ENCODE peak calls at places on chromosomes 4 and X, in eight cellular contexts. H is stomach, O is OCI-LY7, S is heart left ventricle, J is hepatocyte, D is cardiac fibroblast, Q is neuronal stem cell, K is MM.1S. B is an unnamed sample.

GRCh38 chrX:24506082-24506481 is 41.0 kb downstream of the PDK3 start:
- DNase-seq in H (no peak), O (no peak), S (no peak), J (peak; percentile 68), D (no peak), Q (no peak), K (no peak), B (no peak)

GRCh38 chrX:136031626-136032025 is 46.4 kb downstream of the SLC9A6 start:
- DNase-seq in H (no peak), O (no peak), S (no peak), J (no peak), D (no peak), Q (no peak), K (peak; percentile 86), B (no peak)

GRCh38 chrX:131830400-131831184 is 192.5 kb upstream of the STK26 start:
- DNase-seq in H (peak; percentile 79), O (peak; percentile 41), S (peak; percentile 79), J (peak; percentile 71), D (peak; percentile 80), Q (peak; percentile 81), K (peak; percentile 92), B (no peak)

GRCh38 chrX:34918856-34919255 is 23.7 kb upstream of the FAM47B start:
- DNase-seq in H (no peak), O (no peak), S (no peak), J (peak; percentile 66), D (peak; percentile 67), Q (peak; percentile 11), K (no peak), B (peak; percentile 1)

GRCh38 chr4:166512267-166512666 is 639.2 kb downstream of the TLL1 start:
- DNase-seq in H (no peak), O (no peak), S (no peak), J (no peak), D (no peak), Q (no peak), K (no peak), B (no peak)

GRCh38 chr4:99856166-99856565 is 38.1 kb downstream of the LAMTOR3 start:
- DNase-seq in H (no peak), O (no peak), S (no peak), J (no peak), D (peak; percentile 26), Q (no peak), K (no peak), B (no peak)

GRCh38 chr4:175633310-175633709 is 178.8 kb downstream of the GPM6A start:
- DNase-seq in H (no peak), O (no peak), S (no peak), J (no peak), D (no peak), Q (no peak), K (no peak), B (no peak)

GRCh38 chrX:154761977-154762528 is 611 bp upstream of the DKC1 start:
- DNase-seq in H (no peak), O (peak; percentile 11), S (no peak), J (no peak), D (no peak), Q (no peak), K (no peak), B (no peak)

GRCh38 chr4:79650794-79651431 is 242.9 kb upstream of the GK2 start:
- DNase-seq in H (no peak), O (no peak), S (no peak), J (no peak), D (peak; percentile 70), Q (no peak), K (no peak), B (no peak)

GRCh38 chrX:3501833-3502535 is 155.5 kb upstream of the MXRA5 start:
- DNase-seq in H (no peak), O (no peak), S (peak; percentile 37), J (no peak), D (peak; percentile 20), Q (no peak), K (no peak), B (no peak)
- H3K4me3 ChIP-seq in H (no peak overlapping the region), O (no peak overlapping the region), S (no peak overlapping the region), J (no peak overlapping the region), D (no peak overlapping the region), Q (no peak overlapping the region), K (no peak overlapping the region), B (no peak overlapping the region)

GRCh38 chrX:21975827-21976226 is 35.3 kb downstream of the SMS start:
- DNase-seq in H (no peak), O (no peak), S (no peak), J (peak; percentile 48), D (peak; percentile 75), Q (no peak), K (no peak), B (no peak)

GRCh38 chrX:21972721-21973120 is 32.2 kb downstream of the SMS start:
- DNase-seq in H (no peak), O (no peak), S (no peak), J (no peak), D (peak; percentile 66), Q (no peak), K (no peak), B (no peak)

GRCh38 chrX:21973321-21974010 is 33.0 kb downstream of the SMS start:
- DNase-seq in H (no peak), O (no peak), S (no peak), J (no peak), D (no peak), Q (no peak), K (no peak), B (no peak)

GRCh38 chrX:21975242-21975641 is 34.7 kb downstream of the SMS start:
- DNase-seq in H (no peak), O (no peak), S (no peak), J (no peak), D (no peak), Q (no peak), K (no peak), B (no peak)

GRCh38 chrX:21974011-21974385 is 33.5 kb downstream of the SMS start:
- DNase-seq in H (no peak), O (no peak), S (no peak), J (peak; percentile 29), D (no peak), Q (no peak), K (no peak), B (peak; percentile 40)
- H3K4me3 ChIP-seq in H (no peak overlapping the region), O (no peak overlapping the region), S (no peak overlapping the region), J (no peak overlapping the region), D (no peak overlapping the region), Q (no peak overlapping the region), K (no peak overlapping the region), B (no peak overlapping the region)

DNA sequence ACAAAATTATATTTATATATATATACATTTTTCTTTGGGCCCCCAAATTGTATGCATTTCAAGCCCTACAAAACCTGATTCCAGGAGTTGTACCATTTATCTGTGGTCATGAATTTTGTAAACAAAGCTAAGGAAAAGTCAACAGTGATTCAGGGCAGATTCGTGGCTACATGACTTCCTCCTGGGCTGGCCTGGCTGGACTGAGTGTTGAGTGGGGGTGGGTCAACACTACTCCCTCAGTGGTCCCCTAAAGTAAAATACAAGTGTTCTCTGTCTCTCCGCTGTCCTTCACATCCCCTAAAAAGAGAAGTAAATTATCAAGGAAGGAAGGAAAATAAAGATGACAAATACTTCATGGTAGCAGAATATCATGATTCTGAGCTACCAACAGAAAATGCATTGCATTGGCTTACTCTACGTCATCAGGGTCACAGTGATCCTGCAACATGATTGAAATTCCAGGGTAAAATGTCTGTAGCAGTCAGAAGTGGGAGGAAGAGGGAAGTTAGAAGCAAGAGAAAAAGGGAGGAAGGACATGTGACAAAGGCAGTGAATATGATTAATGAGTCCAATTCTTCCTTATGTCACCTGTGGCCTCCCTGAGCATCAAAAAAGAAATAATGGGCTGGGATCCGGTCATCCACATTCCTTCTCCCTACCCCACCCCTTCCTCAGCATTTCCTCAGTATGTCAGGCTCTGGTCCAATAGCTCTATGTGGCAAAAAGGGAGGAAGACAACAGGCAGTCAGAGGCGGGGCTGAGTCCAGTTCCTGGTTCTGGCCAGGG is 42.4 kb upstream of the MYOZ2 start:
- DNase-seq in H (peak; percentile 36), O (no peak), S (no peak), J (no peak), D (no peak), Q (no peak), K (no peak), B (no peak)
- H3K4me3 ChIP-seq in H (no peak overlapping the region), O (no peak overlapping the region), S (no peak overlapping the region), J (no peak overlapping the region), D (no peak overlapping the region), Q (no peak overlapping the region), K (no peak overlapping the region), B (no peak overlapping the region)

DNA sequence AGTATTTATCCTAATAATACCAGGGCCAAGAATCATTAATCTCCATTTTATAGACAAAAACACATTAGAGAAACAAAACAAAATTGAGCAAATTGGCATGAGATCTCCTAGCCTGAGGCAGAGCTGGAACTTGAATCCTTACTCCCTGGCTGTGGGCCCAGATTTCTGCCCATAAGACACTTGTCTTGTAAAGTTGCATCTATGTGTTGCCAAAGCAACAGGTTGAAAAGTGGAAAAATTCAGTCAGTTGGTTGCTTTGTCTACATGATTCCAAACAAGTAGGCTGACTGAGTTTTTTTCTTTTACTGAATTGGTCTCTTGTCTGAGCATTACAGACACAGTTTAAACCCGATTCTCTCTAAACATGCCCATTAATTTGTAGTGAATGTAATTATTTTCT is 33.3 kb downstream of the GUCY2F start:
- DNase-seq in H (no peak), O (no peak), S (no peak), J (peak; percentile 68), D (peak; percentile 0), Q (no peak), K (no peak), B (no peak)
- H3K4me3 ChIP-seq in H (no peak overlapping the region), O (no peak overlapping the region), S (no peak overlapping the region), J (no peak overlapping the region), D (no peak overlapping the region), Q (no peak overlapping the region), K (no peak overlapping the region), B (no peak overlapping the region)

GRCh38 chrX:100407784-100408642 is 2.1 kb downstream of the PCDH19 start:
- DNase-seq in H (no peak), O (no peak), S (no peak), J (no peak), D (no peak), Q (no peak), K (no peak), B (no peak)
- H3K4me3 ChIP-seq in H (peak overlapping the region; percentile 52), O (no peak overlapping the region), S (peak overlapping the region; percentile 50), J (no peak overlapping the region), D (no peak overlapping the region), Q (peak overlapping the region; percentile 74), K (no peak overlapping the region), B (no peak overlapping the region)

DNA sequence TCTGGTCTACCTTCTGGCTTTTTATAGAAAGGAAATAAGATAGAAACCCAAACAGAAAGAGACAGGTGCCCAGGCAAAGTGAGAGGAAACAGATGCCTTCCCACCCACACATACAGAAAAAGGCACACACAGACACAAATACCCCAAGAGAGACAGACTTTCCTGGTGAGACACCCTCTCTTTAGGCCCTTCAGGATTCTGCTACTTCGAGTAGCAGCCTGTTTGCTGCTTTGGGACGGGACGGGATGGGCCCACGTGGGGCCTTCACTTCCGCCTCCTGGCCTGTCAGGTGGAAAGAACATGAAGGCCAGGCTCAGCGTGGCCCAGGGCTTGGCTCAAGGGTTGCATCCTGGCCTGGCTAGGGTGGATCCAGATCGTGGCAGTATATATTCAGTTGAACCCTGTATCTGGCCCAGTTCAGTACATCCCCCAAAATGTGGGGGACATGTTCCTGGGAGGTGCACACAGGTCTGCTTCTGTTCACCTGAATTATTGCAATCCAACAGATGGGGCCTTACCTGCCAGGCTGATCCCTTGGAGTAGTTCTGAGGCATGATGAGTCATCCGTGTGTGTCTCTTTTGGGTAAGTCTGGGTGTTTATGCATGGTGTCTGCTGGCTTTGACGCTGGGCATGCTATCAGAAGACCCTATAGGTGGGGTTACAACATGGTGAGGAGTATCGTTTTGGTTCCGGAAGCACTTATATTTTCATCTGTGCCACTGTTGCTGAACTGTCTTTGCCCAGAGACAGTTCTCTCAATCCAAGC is 2.4 kb downstream of the ZNF275 start:
- DNase-seq in H (no peak), O (peak; percentile 54), S (no peak), J (no peak), D (no peak), Q (no peak), K (peak; percentile 43), B (no peak)
- H3K4me3 ChIP-seq in H (no peak overlapping the region), O (peak overlapping the region; percentile 84), S (no peak overlapping the region), J (no peak overlapping the region), D (no peak overlapping the region), Q (no peak overlapping the region), K (peak overlapping the region; percentile 63), B (no peak overlapping the region)

GRCh38 chrX:40331766-40332165 is 234.0 kb upstream of the BCOR start:
- DNase-seq in H (no peak), O (no peak), S (no peak), J (no peak), D (no peak), Q (no peak), K (no peak), B (no peak)
- H3K4me3 ChIP-seq in H (no peak overlapping the region), O (no peak overlapping the region), S (no peak overlapping the region), J (no peak overlapping the region), D (no peak overlapping the region), Q (no peak overlapping the region), K (no peak overlapping the region), B (no peak overlapping the region)

B was measured in Jurkat, Clone E6-1.